ENCODE peak calls at places on chromosome 12, in four cellular contexts. N, O, T and R are unnamed samples.

GRCh38 chr12:42129595-42130204 is 15.0 kb downstream of the GXYLT1 start:
- DNase-seq in T (peak), N (no peak), O (peak), R (peak)

GRCh38 chr12:3627336-3627735 is 125.6 kb downstream of the CRACR2A start:
- DNase-seq in O (no peak), N (no peak), T (no peak), R (no peak)

GRCh38 chr12:107283652-107284051 is 190.3 kb upstream of the CRY1 start:
- DNase-seq in T (no peak), N (no peak), O (no peak), R (no peak)

GRCh38 chr12:26833692-26834168 is 736 bp upstream of the ITPR2 start:
- DNase-seq in T (peak), O (no peak), N (peak), R (peak)

GRCh38 chr12:29783773-29784666 is at the start of gene TMTC1:
- DNase-seq in N (no peak), T (peak), O (no peak), R (no peak)

GRCh38 chr12:132152411-132152821 is 8.2 kb downstream of the NOC4L start:
- DNase-seq in T (no peak), O (no peak), N (no peak), R (no peak)

GRCh38 chr12:41972196-41972994 is 172.3 kb downstream of the GXYLT1 start:
- DNase-seq in O (no peak), T (no peak), N (no peak), R (no peak)

GRCh38 chr12:10165421-10165820 is 6.5 kb downstream of the OLR1 start:
- DNase-seq in O (no peak), T (peak), N (no peak), R (no peak)

GRCh38 chr12:40587970-40588369 is 104.3 kb upstream of the CNTN1 start:
- DNase-seq in O (no peak), T (no peak), N (no peak), R (no peak)

GRCh38 chr12:50507930-50508329 is 3.1 kb downstream of the DIP2B start:
- DNase-seq in N (no peak), T (no peak), O (no peak), R (no peak)

GRCh38 chr12:104536841-104537240 is 80.1 kb downstream of the CHST11 start:
- DNase-seq in N (no peak), T (no peak), O (no peak), R (no peak)

GRCh38 chr12:80058586-80058985 is 40.8 kb upstream of the OTOGL start:
- DNase-seq in T (no peak), N (no peak), O (no peak), R (no peak)

GRCh38 chr12:105814283-105814682 is 324.5 kb downstream of the NUAK1 start:
- DNase-seq in T (no peak), O (no peak), N (no peak), R (no peak)